ENCODE peak calls at places on chromosomes 12 and 14, in ten cellular contexts. One of them, this sample, is unnamed.

GRCh38 chr14:30808576-30808975 is 65.8 kb upstream of the COCH start:
- DNase-seq in lung: no peak
- DNase-seq in GM12891: no peak
- DNase-seq in T-cell: no peak
- DNase-seq in activated T-cell treated with anti-CD3 and anti-CD28 coated beads, Interleukin-2, amount 50 U/mL, for 1 hour: no peak
- DNase-seq in central memory CD4-positive, alpha-beta T cell: no peak
- DNase-seq in GM12878: no peak
- DNase-seq in A549: no peak
- DNase-seq in stimulated activated CD4-positive, alpha-beta T cell treated with anti-CD3 and anti-CD28 coated beads, Interleukin-4, amount 100 ng/mL, for 48 hours: no peak
- DNase-seq in NCI-H187: no peak
- DNase-seq in this sample: no peak

GRCh38 chr14:37889087-37889486 is 293.7 kb downstream of the TTC6 start:
- DNase-seq in activated T-cell treated with anti-CD3 and anti-CD28 coated beads, Interleukin-2, amount 50 U/mL, for 1 hour: no peak
- DNase-seq in stimulated activated CD4-positive, alpha-beta T cell treated with anti-CD3 and anti-CD28 coated beads, Interleukin-4, amount 100 ng/mL, for 48 hours: no peak
- DNase-seq in T-cell: no peak
- DNase-seq in GM12878: no peak
- DNase-seq in central memory CD4-positive, alpha-beta T cell: no peak
- DNase-seq in GM12891: no peak
- DNase-seq in NCI-H187: no peak
- DNase-seq in A549: no peak
- DNase-seq in lung: no peak
- DNase-seq in this sample: no peak

GRCh38 chr12:16492820-16493797 is 112.9 kb downstream of the LMO3 start:
- DNase-seq in T-cell: no peak
- DNase-seq in stimulated activated CD4-positive, alpha-beta T cell treated with anti-CD3 and anti-CD28 coated beads, Interleukin-4, amount 100 ng/mL, for 48 hours: no peak
- DNase-seq in GM12878: no peak
- DNase-seq in NCI-H187: no peak
- DNase-seq in A549: no peak
- DNase-seq in GM12891: no peak
- DNase-seq in lung: no peak
- DNase-seq in activated T-cell treated with anti-CD3 and anti-CD28 coated beads, Interleukin-2, amount 50 U/mL, for 1 hour: no peak
- DNase-seq in central memory CD4-positive, alpha-beta T cell: no peak
- DNase-seq in this sample: no peak

GRCh38 chr12:52277486-52278245 is 3.2 kb downstream of the KRT86 start:
- DNase-seq in lung: no peak
- DNase-seq in GM12891: no peak
- DNase-seq in T-cell: no peak
- DNase-seq in NCI-H187: no peak
- DNase-seq in A549: no peak
- DNase-seq in GM12878: no peak
- DNase-seq in activated T-cell treated with anti-CD3 and anti-CD28 coated beads, Interleukin-2, amount 50 U/mL, for 1 hour: no peak
- DNase-seq in stimulated activated CD4-positive, alpha-beta T cell treated with anti-CD3 and anti-CD28 coated beads, Interleukin-4, amount 100 ng/mL, for 48 hours: no peak
- DNase-seq in central memory CD4-positive, alpha-beta T cell: no peak
- DNase-seq in this sample: no peak

GRCh38 chr12:47193066-47193465 is 113.3 kb upstream of the AMIGO2 start:
- DNase-seq in T-cell: no peak
- DNase-seq in GM12878: no peak
- DNase-seq in A549: no peak
- DNase-seq in NCI-H187: no peak
- DNase-seq in activated T-cell treated with anti-CD3 and anti-CD28 coated beads, Interleukin-2, amount 50 U/mL, for 1 hour: no peak
- DNase-seq in stimulated activated CD4-positive, alpha-beta T cell treated with anti-CD3 and anti-CD28 coated beads, Interleukin-4, amount 100 ng/mL, for 48 hours: no peak
- DNase-seq in lung: no peak
- DNase-seq in GM12891: no peak
- DNase-seq in central memory CD4-positive, alpha-beta T cell: no peak
- DNase-seq in this sample: no peak

GRCh38 chr12:103751600-103751999 is 89.4 kb downstream of the NT5DC3 start:
- DNase-seq in GM12878: no peak
- DNase-seq in GM12891: no peak
- DNase-seq in central memory CD4-positive, alpha-beta T cell: no peak
- DNase-seq in T-cell: no peak
- DNase-seq in activated T-cell treated with anti-CD3 and anti-CD28 coated beads, Interleukin-2, amount 50 U/mL, for 1 hour: no peak
- DNase-seq in stimulated activated CD4-positive, alpha-beta T cell treated with anti-CD3 and anti-CD28 coated beads, Interleukin-4, amount 100 ng/mL, for 48 hours: no peak
- DNase-seq in lung: no peak
- DNase-seq in NCI-H187: no peak
- DNase-seq in A549: no peak
- DNase-seq in this sample: no peak

GRCh38 chr12:55515696-55516095 is 23.5 kb downstream of the OR6C68 start:
- DNase-seq in GM12878: no peak
- DNase-seq in T-cell: no peak
- DNase-seq in activated T-cell treated with anti-CD3 and anti-CD28 coated beads, Interleukin-2, amount 50 U/mL, for 1 hour: no peak
- DNase-seq in A549: peak; percentile 6
- DNase-seq in stimulated activated CD4-positive, alpha-beta T cell treated with anti-CD3 and anti-CD28 coated beads, Interleukin-4, amount 100 ng/mL, for 48 hours: no peak
- DNase-seq in central memory CD4-positive, alpha-beta T cell: no peak
- DNase-seq in lung: no peak
- DNase-seq in NCI-H187: no peak
- DNase-seq in GM12891: no peak
- DNase-seq in this sample: no peak

GRCh38 chr12:45547822-45548221 is 181.7 kb upstream of the ARID2 start:
- DNase-seq in GM12878: no peak
- DNase-seq in central memory CD4-positive, alpha-beta T cell: no peak
- DNase-seq in GM12891: no peak
- DNase-seq in activated T-cell treated with anti-CD3 and anti-CD28 coated beads, Interleukin-2, amount 50 U/mL, for 1 hour: no peak
- DNase-seq in stimulated activated CD4-positive, alpha-beta T cell treated with anti-CD3 and anti-CD28 coated beads, Interleukin-4, amount 100 ng/mL, for 48 hours: no peak
- DNase-seq in A549: no peak
- DNase-seq in NCI-H187: no peak
- DNase-seq in T-cell: no peak
- DNase-seq in lung: no peak
- DNase-seq in this sample: no peak

GRCh38 chr12:113120670-113121370 is 14.7 kb downstream of the RASAL1 start:
- DNase-seq in NCI-H187: no peak
- DNase-seq in lung: no peak
- DNase-seq in activated T-cell treated with anti-CD3 and anti-CD28 coated beads, Interleukin-2, amount 50 U/mL, for 1 hour: no peak
- DNase-seq in stimulated activated CD4-positive, alpha-beta T cell treated with anti-CD3 and anti-CD28 coated beads, Interleukin-4, amount 100 ng/mL, for 48 hours: no peak
- DNase-seq in central memory CD4-positive, alpha-beta T cell: no peak
- DNase-seq in A549: peak; percentile 31
- DNase-seq in GM12878: no peak
- DNase-seq in GM12891: no peak
- DNase-seq in T-cell: no peak
- DNase-seq in this sample: no peak

GRCh38 chr14:34423445-34423844 is 38.6 kb downstream of the SPTSSA start:
- DNase-seq in stimulated activated CD4-positive, alpha-beta T cell treated with anti-CD3 and anti-CD28 coated beads, Interleukin-4, amount 100 ng/mL, for 48 hours: no peak
- DNase-seq in lung: no peak
- DNase-seq in T-cell: no peak
- DNase-seq in GM12891: no peak
- DNase-seq in NCI-H187: no peak
- DNase-seq in activated T-cell treated with anti-CD3 and anti-CD28 coated beads, Interleukin-2, amount 50 U/mL, for 1 hour: no peak
- DNase-seq in GM12878: no peak
- DNase-seq in central memory CD4-positive, alpha-beta T cell: no peak
- DNase-seq in A549: no peak
- DNase-seq in this sample: no peak

GRCh38 chr12:24038211-24038997 is 88.9 kb upstream of the SOX5 start:
- DNase-seq in GM12878: no peak
- DNase-seq in A549: no peak
- DNase-seq in GM12891: no peak
- DNase-seq in central memory CD4-positive, alpha-beta T cell: no peak
- DNase-seq in lung: no peak
- DNase-seq in activated T-cell treated with anti-CD3 and anti-CD28 coated beads, Interleukin-2, amount 50 U/mL, for 1 hour: no peak
- DNase-seq in T-cell: no peak
- DNase-seq in stimulated activated CD4-positive, alpha-beta T cell treated with anti-CD3 and anti-CD28 coated beads, Interleukin-4, amount 100 ng/mL, for 48 hours: no peak
- DNase-seq in NCI-H187: no peak
- DNase-seq in this sample: no peak

GRCh38 chr14:20400965-20401593 is 12.2 kb downstream of the TEP1 start:
- DNase-seq in NCI-H187: no peak
- DNase-seq in A549: peak; percentile 28
- DNase-seq in activated T-cell treated with anti-CD3 and anti-CD28 coated beads, Interleukin-2, amount 50 U/mL, for 1 hour: no peak
- DNase-seq in GM12891: no peak
- DNase-seq in central memory CD4-positive, alpha-beta T cell: no peak
- DNase-seq in T-cell: no peak
- DNase-seq in GM12878: no peak
- DNase-seq in lung: no peak
- DNase-seq in stimulated activated CD4-positive, alpha-beta T cell treated with anti-CD3 and anti-CD28 coated beads, Interleukin-4, amount 100 ng/mL, for 48 hours: no peak
- DNase-seq in this sample: no peak

GRCh38 chr12:53061404-53062010 is 11.6 kb downstream of the TNS2 start:
- DNase-seq in A549: peak; percentile 77
- DNase-seq in T-cell: no peak
- DNase-seq in activated T-cell treated with anti-CD3 and anti-CD28 coated beads, Interleukin-2, amount 50 U/mL, for 1 hour: peak; percentile 25
- DNase-seq in stimulated activated CD4-positive, alpha-beta T cell treated with anti-CD3 and anti-CD28 coated beads, Interleukin-4, amount 100 ng/mL, for 48 hours: no peak
- DNase-seq in central memory CD4-positive, alpha-beta T cell: no peak
- DNase-seq in NCI-H187: peak; percentile 67
- DNase-seq in GM12878: no peak
- DNase-seq in lung: peak; percentile 81
- DNase-seq in GM12891: no peak
- DNase-seq in this sample: no peak

GRCh38 chr12:105334001-105334400 is 3.5 kb downstream of the C12orf75 start:
- DNase-seq in central memory CD4-positive, alpha-beta T cell: no peak
- DNase-seq in NCI-H187: peak; percentile 89
- DNase-seq in GM12891: no peak
- DNase-seq in lung: no peak
- DNase-seq in T-cell: no peak
- DNase-seq in GM12878: no peak
- DNase-seq in stimulated activated CD4-positive, alpha-beta T cell treated with anti-CD3 and anti-CD28 coated beads, Interleukin-4, amount 100 ng/mL, for 48 hours: no peak
- DNase-seq in activated T-cell treated with anti-CD3 and anti-CD28 coated beads, Interleukin-2, amount 50 U/mL, for 1 hour: no peak
- DNase-seq in A549: no peak
- DNase-seq in this sample: no peak

GRCh38 chr12:111775205-111776193 is 8.8 kb downstream of the ALDH2 start:
- DNase-seq in GM12891: peak; percentile 69
- DNase-seq in stimulated activated CD4-positive, alpha-beta T cell treated with anti-CD3 and anti-CD28 coated beads, Interleukin-4, amount 100 ng/mL, for 48 hours: no peak
- DNase-seq in NCI-H187: no peak
- DNase-seq in A549: peak; percentile 82
- DNase-seq in lung: peak; percentile 86
- DNase-seq in activated T-cell treated with anti-CD3 and anti-CD28 coated beads, Interleukin-2, amount 50 U/mL, for 1 hour: no peak
- DNase-seq in GM12878: peak; percentile 70
- DNase-seq in central memory CD4-positive, alpha-beta T cell: no peak
- DNase-seq in T-cell: no peak
- DNase-seq in this sample: no peak

GRCh38 chr14:89411976-89412375 is 5.1 kb downstream of the FOXN3 start:
- DNase-seq in lung: no peak
- DNase-seq in T-cell: no peak
- DNase-seq in A549: no peak
- DNase-seq in NCI-H187: no peak
- DNase-seq in central memory CD4-positive, alpha-beta T cell: no peak
- DNase-seq in GM12878: no peak
- DNase-seq in activated T-cell treated with anti-CD3 and anti-CD28 coated beads, Interleukin-2, amount 50 U/mL, for 1 hour: no peak
- DNase-seq in stimulated activated CD4-positive, alpha-beta T cell treated with anti-CD3 and anti-CD28 coated beads, Interleukin-4, amount 100 ng/mL, for 48 hours: no peak
- DNase-seq in GM12891: no peak
- DNase-seq in this sample: no peak

GRCh38 chr12:54135621-54136027 is 53.2 kb downstream of the SMUG1 start:
- DNase-seq in NCI-H187: peak; percentile 48
- DNase-seq in T-cell: no peak
- DNase-seq in GM12891: no peak
- DNase-seq in A549: no peak
- DNase-seq in activated T-cell treated with anti-CD3 and anti-CD28 coated beads, Interleukin-2, amount 50 U/mL, for 1 hour: no peak
- DNase-seq in stimulated activated CD4-positive, alpha-beta T cell treated with anti-CD3 and anti-CD28 coated beads, Interleukin-4, amount 100 ng/mL, for 48 hours: no peak
- DNase-seq in lung: no peak
- DNase-seq in central memory CD4-positive, alpha-beta T cell: no peak
- DNase-seq in GM12878: no peak
- DNase-seq in this sample: no peak

GRCh38 chr14:67515386-67516079 is 17.6 kb upstream of the PLEKHH1 start:
- DNase-seq in T-cell: no peak
- DNase-seq in central memory CD4-positive, alpha-beta T cell: peak; percentile 40
- DNase-seq in NCI-H187: peak; percentile 15
- DNase-seq in stimulated activated CD4-positive, alpha-beta T cell treated with anti-CD3 and anti-CD28 coated beads, Interleukin-4, amount 100 ng/mL, for 48 hours: peak; percentile 19
- DNase-seq in lung: no peak
- DNase-seq in GM12878: no peak
- DNase-seq in activated T-cell treated with anti-CD3 and anti-CD28 coated beads, Interleukin-2, amount 50 U/mL, for 1 hour: peak; percentile 60
- DNase-seq in A549: no peak
- DNase-seq in GM12891: peak; percentile 56
- DNase-seq in this sample: no peak

GRCh38 chr12:50647479-50647878 is 116.4 kb upstream of the ATF1 start:
- DNase-seq in GM12878: no peak
- DNase-seq in central memory CD4-positive, alpha-beta T cell: no peak
- DNase-seq in lung: no peak
- DNase-seq in T-cell: no peak
- DNase-seq in A549: no peak
- DNase-seq in GM12891: no peak
- DNase-seq in stimulated activated CD4-positive, alpha-beta T cell treated with anti-CD3 and anti-CD28 coated beads, Interleukin-4, amount 100 ng/mL, for 48 hours: no peak
- DNase-seq in activated T-cell treated with anti-CD3 and anti-CD28 coated beads, Interleukin-2, amount 50 U/mL, for 1 hour: no peak
- DNase-seq in NCI-H187: no peak
- DNase-seq in this sample: no peak

GRCh38 chr14:59754256-59754655 is 116.3 kb downstream of the RTN1 start:
- DNase-seq in central memory CD4-positive, alpha-beta T cell: no peak
- DNase-seq in GM12891: no peak
- DNase-seq in A549: no peak
- DNase-seq in NCI-H187: no peak
- DNase-seq in activated T-cell treated with anti-CD3 and anti-CD28 coated beads, Interleukin-2, amount 50 U/mL, for 1 hour: no peak
- DNase-seq in lung: no peak
- DNase-seq in GM12878: no peak
- DNase-seq in stimulated activated CD4-positive, alpha-beta T cell treated with anti-CD3 and anti-CD28 coated beads, Interleukin-4, amount 100 ng/mL, for 48 hours: no peak
- DNase-seq in T-cell: no peak
- DNase-seq in this sample: no peak